ENCODE peak calls at places on chromosomes 11 and 22, in seven cellular contexts. L is ovary, U is NCI-H2081, Y is cardiac muscle cell, D is nucleus accumbens, C is KBM-7, J is HTR-8/SVneo. R is an unnamed sample.

GRCh38 chr22:20244250-20244648 is 23.9 kb downstream of the RTN4R start:
- DNase-seq in L (no peak), U (no peak), D (no peak), C (no peak), Y (no peak), J (no peak), R (no peak)

GRCh38 chr11:95739108-95739507 is 50.5 kb downstream of the FAM76B start:
- DNase-seq in Y (no peak), C (no peak), D (no peak), U (no peak), J (no peak), L (no peak), R (no peak)

GRCh38 chr11:80627364-80627763 is 1186.5 kb upstream of the TENM4 start:
- DNase-seq in D (no peak), Y (no peak), L (no peak), C (no peak), J (no peak), U (no peak), R (no peak)

GRCh38 chr11:57639321-57640067 is 10.2 kb downstream of the YPEL4 start:
- DNase-seq in J (peak), Y (peak), L (no peak), U (no peak), D (no peak), C (peak), R (peak)

GRCh38 chr22:23251445-23252093 is 71.3 kb downstream of the BCR start:
- DNase-seq in C (no peak), L (no peak), Y (no peak), U (no peak), J (no peak), D (no peak), R (no peak)

GRCh38 chr22:50620861-50621490 is 7.0 kb downstream of the ARSA start:
- DNase-seq in Y (no peak), U (no peak), C (peak), D (no peak), J (no peak), L (no peak), R (no peak)

GRCh38 chr11:8242480-8243280 is 21.0 kb downstream of the LMO1 start:
- DNase-seq in C (no peak), L (no peak), U (no peak), Y (no peak), D (no peak), J (no peak), R (no peak)

GRCh38 chr11:57094206-57094940 is 87.4 kb upstream of the LRRC55 start:
- DNase-seq in Y (no peak), J (no peak), U (no peak), C (no peak), L (no peak), D (no peak), R (no peak)

GRCh38 chr22:23357028-23357427 is 176.7 kb downstream of the BCR start:
- DNase-seq in D (no peak), U (no peak), L (no peak), J (no peak), Y (no peak), C (no peak), R (no peak)

GRCh38 chr22:49523374-49524008 is 304.2 kb downstream of the BRD1 start:
- DNase-seq in C (no peak), U (no peak), J (no peak), Y (no peak), L (no peak), D (no peak), R (no peak)

GRCh38 chr11:117814766-117815261 is 9.7 kb downstream of the FXYD2 start:
- DNase-seq in L (no peak), D (no peak), Y (peak), J (no peak), U (peak), C (peak), R (no peak)

GRCh38 chr11:78749243-78749730 is 174.6 kb upstream of the NARS2 start:
- DNase-seq in J (no peak), L (no peak), D (no peak), U (no peak), C (no peak), Y (no peak), R (no peak)

GRCh38 chr11:1150769-1151365 is 6.9 kb upstream of the MUC5AC start:
- DNase-seq in J (peak), C (no peak), D (no peak), L (peak), Y (peak), U (no peak), R (no peak)

GRCh38 chr11:95341246-95341645 is 110.2 kb upstream of the SESN3 start:
- DNase-seq in Y (no peak), U (no peak), D (no peak), C (no peak), L (no peak), J (no peak), R (no peak)

GRCh38 chr11:72589802-72590761 is 84.1 kb downstream of the PDE2A start:
- DNase-seq in J (no peak), U (no peak), C (peak), D (no peak), L (peak), Y (peak), R (peak)